ENCODE peak calls at places on chromosome 5, in six cellular contexts. S is GM12891, U is K562, L is H1, V is GM12878, G is HepG2. Y is an unnamed sample.

GRCh38 chr5:52893105-52893504 is 96.0 kb upstream of the ITGA2 start:
- DNase-seq in L (no peak), G (no peak), U (no peak), V (no peak), S (no peak), Y (no peak)

GRCh38 chr5:90294604-90295003 is 115.0 kb downstream of the CETN3 start:
- DNase-seq in S (no peak), V (no peak), U (no peak), L (no peak), G (peak; percentile 13), Y (no peak)

GRCh38 chr5:110077147-110077546 is 387.4 kb downstream of the MAN2A1 start:
- DNase-seq in S (no peak), G (no peak), U (no peak), L (no peak), V (no peak), Y (no peak)

GRCh38 chr5:7208911-7209310 is 187.0 kb upstream of the ADCY2 start:
- DNase-seq in L (no peak), V (no peak), S (no peak), U (no peak), G (no peak), Y (no peak)

GRCh38 chr5:133240425-133241091 is 188.7 kb downstream of the HSPA4 start:
- DNase-seq in S (no peak), L (no peak), U (peak; percentile 92), G (peak; percentile 90), V (peak; percentile 76), Y (peak; percentile 43)

GRCh38 chr5:87574106-87574505 is 161.4 kb upstream of the CCNH start:
- DNase-seq in U (no peak), G (no peak), S (no peak), L (no peak), V (no peak), Y (no peak)

GRCh38 chr5:126516852-126517251 is 78.2 kb downstream of the ALDH7A1 start:
- DNase-seq in V (no peak), L (no peak), S (no peak), G (no peak), U (no peak), Y (no peak)

GRCh38 chr5:14794600-14795230 is 76.9 kb downstream of the ANKH start:
- DNase-seq in S (no peak), G (no peak), U (no peak), L (no peak), V (no peak), Y (no peak)

GRCh38 chr5:176410486-176411180 is 5.7 kb downstream of the CLTB start:
- DNase-seq in G (no peak), U (no peak), S (no peak), L (no peak), V (no peak), Y (no peak)

GRCh38 chr5:1762878-1763547 is 36.6 kb downstream of the MRPL36 start:
- DNase-seq in G (no peak), U (no peak), S (no peak), V (no peak), L (no peak), Y (no peak)

GRCh38 chr5:135473956-135474670 is 22.0 kb upstream of the TIFAB start:
- DNase-seq in U (no peak), V (no peak), G (no peak), S (no peak), L (no peak), Y (no peak)

GRCh38 chr5:160702856-160703453 is 149.1 kb downstream of the ATP10B start:
- DNase-seq in L (no peak), S (no peak), G (no peak), U (no peak), V (peak; percentile 28), Y (no peak)

GRCh38 chr5:77693913-77694312 is 55.4 kb upstream of the OTP start:
- DNase-seq in G (no peak), V (no peak), S (no peak), L (no peak), U (no peak), Y (no peak)

GRCh38 chr5:96016216-96016615 is 54.6 kb upstream of the ELL2 start:
- DNase-seq in G (peak; percentile 32), S (no peak), U (no peak), V (no peak), L (no peak), Y (no peak)

GRCh38 chr5:168706655-168707069 is 127.5 kb upstream of the PANK3 start:
- DNase-seq in L (peak; percentile 9), U (peak; percentile 25), V (no peak), G (peak; percentile 25), S (no peak), Y (no peak)

GRCh38 chr5:158838788-158839187 is 260.9 kb downstream of the EBF1 start:
- DNase-seq in G (no peak), L (no peak), V (no peak), U (no peak), S (no peak), Y (no peak)

GRCh38 chr5:179765400-179765799 is 28.4 kb upstream of the LTC4S start:
- DNase-seq in U (no peak), G (no peak), L (no peak), V (no peak), S (no peak), Y (no peak)

DNA sequence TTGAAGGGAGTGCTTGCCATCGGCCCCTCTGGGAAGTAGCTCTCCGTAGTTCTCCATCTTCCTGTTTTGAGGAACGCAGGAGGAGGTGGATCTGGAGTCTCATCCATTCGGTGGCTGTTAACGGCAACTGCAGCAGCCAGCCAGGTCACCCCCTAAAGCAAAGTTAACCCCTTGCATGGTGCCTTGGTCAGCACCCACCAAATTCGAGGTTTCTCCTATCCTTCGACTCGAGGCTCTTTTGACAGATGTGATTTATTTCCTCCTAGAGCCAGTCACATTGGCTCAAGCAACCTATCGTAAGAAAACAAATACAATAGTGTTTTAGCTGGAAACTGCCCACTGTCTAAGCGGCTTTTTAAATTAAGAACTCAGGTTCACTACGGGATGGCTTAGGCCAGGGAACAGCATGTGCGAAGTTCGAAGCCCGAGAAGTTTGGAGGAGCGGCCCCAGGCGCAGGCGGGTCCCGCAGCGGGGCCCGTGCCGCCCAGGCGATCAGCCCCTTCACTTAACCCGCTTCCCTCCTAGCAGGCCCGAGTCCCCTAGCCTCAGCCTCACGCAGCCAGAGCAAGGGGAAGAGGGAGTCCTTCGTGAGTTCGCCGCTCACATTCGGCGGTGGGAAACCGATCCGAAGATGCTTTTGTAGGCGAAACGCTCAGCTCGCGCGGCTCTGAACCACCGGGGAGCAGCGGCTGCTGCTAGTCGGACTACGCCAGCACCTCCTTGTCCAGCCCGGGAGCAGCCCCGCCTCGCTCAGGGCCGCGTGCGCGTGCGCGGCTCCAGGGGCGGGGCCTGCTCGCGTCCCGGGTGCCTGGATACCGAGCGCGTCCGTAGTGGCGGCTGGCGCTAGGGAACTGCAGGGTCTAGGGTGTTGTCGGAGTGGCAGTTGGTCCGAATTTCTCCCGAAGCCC is at the start of gene ROPN1L:
- DNase-seq in G (peak; percentile 62), V (peak; percentile 49), S (peak; percentile 95), L (peak; percentile 68), U (peak; percentile 97), Y (peak; percentile 93)
- TF ChIP-seq POLR2A in G (peak; percentile 44), V (peak; percentile 58), S (peak; percentile 47), L (peak; percentile 66), U (peak; percentile 84), Y (peak; percentile 40)

GRCh38 chr5:13780081-13780480 is 164.4 kb downstream of the DNAH5 start:
- DNase-seq in S (no peak), G (no peak), U (no peak), V (no peak), L (no peak), Y (no peak)

GRCh38 chr5:13783731-13784130 is 160.8 kb downstream of the DNAH5 start:
- DNase-seq in S (no peak), U (no peak), V (no peak), G (no peak), L (no peak), Y (no peak)

GRCh38 chr5:13786016-13786415 is 158.5 kb downstream of the DNAH5 start:
- DNase-seq in L (no peak), G (no peak), V (no peak), U (no peak), S (no peak), Y (no peak)
- TF ChIP-seq TAF1 in L (no peak), G (no peak), V (no peak), U (no peak), S (no peak), Y (no peak)

GRCh38 chr5:171622010-171622409 is 163.6 kb upstream of the SMIM23 start:
- DNase-seq in S (no peak), G (no peak), V (no peak), U (no peak), L (no peak), Y (no peak)

GRCh38 chr5:171625646-171626045 is 160.0 kb upstream of the SMIM23 start:
- DNase-seq in U (no peak), L (no peak), V (no peak), S (no peak), G (no peak), Y (no peak)

GRCh38 chr5:171623107-171623506 is 162.5 kb upstream of the SMIM23 start:
- DNase-seq in U (no peak), V (no peak), L (no peak), G (no peak), S (no peak), Y (no peak)

GRCh38 chr5:171624396-171624795 is 161.2 kb upstream of the SMIM23 start:
- DNase-seq in S (no peak), L (no peak), G (no peak), U (no peak), V (no peak), Y (no peak)

DNA sequence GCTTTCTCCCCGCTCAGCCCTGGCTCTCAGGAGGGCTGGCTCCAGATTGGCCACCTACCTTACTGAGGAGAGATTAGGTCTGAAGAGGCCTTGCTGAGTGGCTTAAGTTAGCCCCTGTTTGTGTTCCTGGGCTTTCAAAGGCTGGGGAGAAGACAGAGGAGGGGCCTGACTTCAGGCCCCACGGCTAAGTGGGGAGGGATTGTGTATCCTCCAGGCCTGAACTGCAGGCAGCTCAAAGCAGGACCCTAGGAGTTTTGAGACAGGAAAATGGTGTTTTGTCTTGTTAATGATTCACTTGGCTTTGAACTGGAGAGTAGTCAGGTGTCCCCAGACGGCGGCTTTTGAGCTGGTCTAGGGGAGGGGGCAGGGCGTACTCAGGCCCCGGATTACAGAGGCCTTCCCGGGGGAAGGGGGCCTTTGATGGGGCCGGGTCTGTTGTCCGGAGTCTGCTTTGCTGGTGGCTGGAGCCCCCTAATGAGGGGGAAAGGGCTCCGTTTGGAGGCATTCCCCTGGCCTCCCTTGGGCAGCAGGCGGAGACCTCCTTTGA is 162.0 kb upstream of the SMIM23 start:
- DNase-seq in U (no peak), V (no peak), G (peak; percentile 75), L (peak; percentile 79), S (no peak), Y (no peak)
- TF ChIP-seq POLR2AphosphoS5 in U (no peak), V (no peak), G (no peak), L (no peak), S (no peak), Y (no peak)

GRCh38 chr5:92508271-92508670 is 1072.7 kb downstream of the NR2F1-AS1 start:
- DNase-seq in G (no peak), L (no peak), V (no peak), S (no peak), U (no peak), Y (no peak)
- TF ChIP-seq POLR2A in G (no peak), L (no peak), V (no peak), S (no peak), U (no peak), Y (no peak)

DNA sequence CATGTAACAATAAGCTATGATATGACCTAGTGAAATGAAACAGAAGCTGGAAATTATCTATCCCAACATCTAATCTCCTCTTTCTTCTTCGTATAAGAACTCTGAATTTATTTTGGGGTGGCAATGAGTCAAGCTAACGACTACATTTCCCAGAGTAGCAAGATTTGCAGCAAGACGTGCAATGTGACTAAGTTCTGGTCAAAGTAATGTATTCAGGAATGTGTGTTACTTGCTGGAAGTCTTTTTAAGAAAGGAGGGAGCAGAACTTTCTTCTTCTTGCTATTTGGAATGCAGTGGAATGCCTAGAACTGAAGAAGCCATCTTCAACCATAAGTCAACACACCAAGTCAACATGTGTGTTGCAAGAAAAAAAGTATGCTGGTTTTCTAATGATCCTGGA is 406.6 kb upstream of the MEF2C start:
- DNase-seq in G (no peak), V (no peak), L (no peak), U (no peak), S (no peak), Y (no peak)
- TF ChIP-seq TAF1 in G (no peak), V (no peak), L (no peak), U (no peak), S (no peak), Y (no peak)